ENCODE peak calls at places on chromosome 17, in seven cellular contexts. H, L, F, P, Y, K and E are unnamed samples.

GRCh38 chr17:40646791-40647548 is 648 bp downstream of the SMARCE1 start:
- DNase-seq in H (no peak), L (no peak), Y (peak; percentile 65), P (peak; percentile 66), F (no peak), K (peak; percentile 71), E (peak; percentile 68)

GRCh38 chr17:58278661-58279015 is 2.1 kb downstream of the MPO start:
- DNase-seq in H (peak; percentile 73), P (peak; percentile 9), L (no peak), F (peak; percentile 37), Y (peak; percentile 62), K (peak; percentile 51), E (peak; percentile 7)

GRCh38 chr17:4565209-4566141 is 5.1 kb upstream of the GGT6 start:
- DNase-seq in F (peak; percentile 77), Y (peak; percentile 85), P (peak; percentile 73), H (peak; percentile 68), L (peak; percentile 52), K (peak; percentile 90), E (peak; percentile 76)

GRCh38 chr17:75516255-75516618 is at the start of gene TSEN54:
- DNase-seq in L (peak; percentile 96), P (peak; percentile 83), Y (peak; percentile 99), H (peak; percentile 96), F (peak; percentile 95), K (peak; percentile 94), E (peak; percentile 90)

GRCh38 chr17:50055426-50056216 is at the start of gene ITGA3:
- DNase-seq in F (peak; percentile 87), Y (peak; percentile 89), K (peak; percentile 96), P (peak; percentile 85), L (peak; percentile 70), H (peak; percentile 86), E (peak; percentile 94)

GRCh38 chr17:75558666-75559530 is 28.7 kb upstream of the MYO15B start:
- DNase-seq in H (no peak), F (peak; percentile 50), Y (no peak), L (no peak), P (no peak), K (no peak), E (no peak)

GRCh38 chr17:42153919-42154491 is 784 bp downstream of the RAB5C start:
- DNase-seq in P (peak; percentile 43), H (no peak), K (peak; percentile 57), L (no peak), Y (no peak), F (no peak), E (peak; percentile 54)

GRCh38 chr17:50944054-50944901 is 78.1 kb upstream of the TOB1 start:
- DNase-seq in F (peak; percentile 95), H (peak; percentile 86), P (peak; percentile 53), Y (peak; percentile 72), L (peak; percentile 80), K (peak; percentile 65), E (peak; percentile 74)